ENCODE peak calls at places on chromosomes 1 and 21, in eight cellular contexts. G is GM23338, I is uterus, D is fibroblast of villous mesenchyme, N is IMR-90, H is AG09319, E is Peyer's patch, C is psoas muscle. X is an unnamed sample.

GRCh38 chr1:76289692-76290091 is 215.1 kb downstream of the ST6GALNAC3 start:
- DNase-seq in H (no peak), C (no peak), E (no peak), D (no peak), N (no peak), G (no peak), I (no peak), X (no peak)

GRCh38 chr1:53070621-53071020 is 8.6 kb downstream of the PODN start:
- DNase-seq in C (no peak), D (no peak), H (no peak), G (no peak), I (no peak), N (no peak), E (no peak), X (no peak)

GRCh38 chr1:212228591-212229119 is 56.6 kb upstream of the PPP2R5A start:
- DNase-seq in D (peak), I (no peak), C (no peak), E (peak), G (no peak), H (no peak), N (no peak), X (no peak)

GRCh38 chr1:97145321-97145956 is 423.9 kb downstream of the PTBP2 start:
- DNase-seq in D (peak), G (no peak), N (peak), C (no peak), H (peak), E (no peak), I (no peak), X (no peak)

GRCh38 chr1:117622726-117623125 is 16.9 kb downstream of the TENT5C start:
- DNase-seq in C (no peak), G (no peak), E (no peak), N (no peak), I (no peak), D (peak), H (no peak), X (no peak)

GRCh38 chr1:33188572-33189275 is 6.9 kb upstream of the TRIM62 start:
- DNase-seq in G (no peak), H (no peak), N (peak), D (peak), I (no peak), E (no peak), C (no peak), X (no peak)

GRCh38 chr1:91697322-91698260 is 188.4 kb downstream of the TGFBR3 start:
- DNase-seq in C (no peak), G (no peak), N (peak), H (no peak), D (peak), I (no peak), E (no peak), X (peak)

GRCh38 chr1:7526867-7527732 is 244.0 kb upstream of the VAMP3 start:
- DNase-seq in H (no peak), N (peak), G (no peak), I (no peak), C (no peak), D (no peak), E (no peak), X (no peak)

GRCh38 chr1:199937161-199937560 is 90.3 kb upstream of the NR5A2 start:
- DNase-seq in D (no peak), E (no peak), C (no peak), I (no peak), N (no peak), G (no peak), H (no peak), X (no peak)

GRCh38 chr1:66916320-66916719 is 8.3 kb downstream of the DNAI4 start:
- DNase-seq in D (peak), I (no peak), H (no peak), C (no peak), N (no peak), E (no peak), G (no peak), X (no peak)

GRCh38 chr1:110986407-110986891 is 22.7 kb upstream of the LRIF1 start:
- DNase-seq in H (no peak), C (no peak), D (no peak), I (no peak), E (no peak), G (no peak), N (no peak), X (no peak)

GRCh38 chr1:70675737-70676156 is 264.7 kb downstream of the CTH start:
- DNase-seq in I (no peak), D (no peak), H (no peak), E (no peak), G (peak), N (no peak), C (no peak), X (no peak)

GRCh38 chr1:93753766-93754763 is 72.4 kb upstream of the BCAR3 start:
- DNase-seq in G (no peak), I (no peak), C (no peak), N (peak), H (peak), D (peak), E (no peak), X (no peak)

GRCh38 chr1:53066941-53067738 is 5.1 kb downstream of the PODN start:
- DNase-seq in H (no peak), C (peak), N (no peak), I (peak), D (no peak), E (peak), G (no peak), X (no peak)

GRCh38 chr1:198168180-198168579 is 11.4 kb downstream of the NEK7 start:
- DNase-seq in I (no peak), N (peak), E (no peak), C (no peak), D (peak), H (no peak), G (no peak), X (no peak)

GRCh38 chr21:43599728-43600127 is 59.6 kb downstream of the HSF2BP start:
- DNase-seq in C (no peak), I (no peak), N (no peak), D (no peak), E (no peak), G (no peak), H (no peak), X (no peak)

GRCh38 chr1:47679826-47680225 is 242.0 kb downstream of the FOXD2 start:
- DNase-seq in C (no peak), N (no peak), H (no peak), D (no peak), I (no peak), G (no peak), E (no peak), X (no peak)

GRCh38 chr1:230255116-230255515 is 171.0 kb downstream of the PGBD5 start:
- DNase-seq in G (no peak), D (no peak), E (no peak), H (no peak), C (no peak), N (no peak), I (no peak), X (no peak)

GRCh38 chr1:198922638-198923430 is 284.0 kb downstream of the PTPRC start:
- DNase-seq in I (no peak), C (no peak), G (no peak), E (no peak), D (no peak), H (no peak), N (no peak), X (no peak)

GRCh38 chr1:170910273-170910672 is 25.1 kb upstream of the MROH9 start:
- DNase-seq in N (peak), E (no peak), I (no peak), D (peak), C (no peak), G (no peak), H (no peak), X (no peak)

GRCh38 chr1:110188116-110188618 is 21.9 kb upstream of the KCNC4 start:
- DNase-seq in G (no peak), D (peak), H (no peak), I (peak), C (no peak), N (peak), E (no peak), X (no peak)

GRCh38 chr1:14780271-14780670 is 181.8 kb downstream of the KAZN start:
- DNase-seq in N (no peak), E (no peak), D (peak), I (no peak), C (no peak), H (no peak), G (no peak), X (no peak)

GRCh38 chr1:14783592-14783886 is 185.1 kb downstream of the KAZN start:
- DNase-seq in I (no peak), E (no peak), N (no peak), G (no peak), D (no peak), C (no peak), H (no peak), X (no peak)

GRCh38 chr1:14784790-14785773 is 186.6 kb downstream of the KAZN start:
- DNase-seq in I (no peak), D (no peak), C (no peak), G (no peak), H (no peak), N (no peak), E (no peak), X (no peak)

GRCh38 chr1:14781811-14782210 is 183.3 kb downstream of the KAZN start:
- DNase-seq in N (no peak), C (no peak), G (no peak), D (no peak), E (no peak), I (no peak), H (no peak), X (no peak)

DNA sequence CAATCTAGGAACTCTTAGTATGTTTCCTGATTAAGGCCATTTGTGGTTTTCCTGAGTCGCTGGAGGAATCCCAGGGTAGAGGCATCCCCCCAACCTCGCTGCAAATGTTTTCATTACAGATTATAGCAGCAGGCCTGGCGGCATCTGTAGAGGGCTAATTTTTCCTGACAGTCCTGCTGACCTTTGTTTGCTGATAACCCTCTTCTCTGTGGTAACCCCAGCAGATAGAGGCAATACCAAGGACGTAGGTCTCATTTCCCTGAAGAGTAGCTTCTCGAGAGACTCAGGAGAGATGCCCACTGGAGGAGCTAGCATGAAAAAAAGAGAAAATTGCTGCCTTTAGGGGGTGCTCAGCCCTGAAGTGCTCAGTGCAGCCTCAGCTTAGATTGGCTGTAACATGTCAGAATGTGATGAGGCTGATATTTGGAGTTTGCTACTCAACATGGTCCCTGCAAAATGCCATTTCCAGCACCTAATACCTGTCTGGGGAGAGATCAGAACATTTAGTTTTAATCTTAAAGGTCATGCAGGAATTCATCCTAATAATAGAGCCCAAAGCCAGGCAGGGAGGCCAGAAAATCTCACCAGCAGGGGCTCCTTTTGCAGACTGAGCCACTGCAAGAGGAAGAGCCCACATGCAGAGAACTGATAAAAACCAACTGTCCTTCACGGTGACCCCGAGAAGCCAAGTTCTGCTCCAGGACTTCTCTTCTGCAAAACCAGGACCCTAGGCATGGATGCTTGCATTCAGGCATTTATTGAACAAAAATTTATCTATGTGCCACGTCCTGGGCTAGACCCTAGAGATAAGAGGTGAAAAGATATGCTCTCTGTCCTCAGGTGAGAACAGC is 184.5 kb downstream of the KAZN start:
- DNase-seq in I (no peak), H (no peak), N (no peak), G (peak), D (no peak), E (no peak), C (no peak), X (no peak)
- TF ChIP-seq CTCF in I (no peak), H (peak), N (peak), G (peak), D (peak), E (no peak), C (no peak), X (no peak)

GRCh38 chr1:186915555-186915954 is 86.8 kb downstream of the PLA2G4A start:
- DNase-seq in C (no peak), N (no peak), D (no peak), G (no peak), E (no peak), H (no peak), I (no peak), X (no peak)
- TF ChIP-seq CTCF in C (no peak), N (peak), D (no peak), G (peak), E (no peak), H (no peak), I (no peak), X (no peak)

DNA sequence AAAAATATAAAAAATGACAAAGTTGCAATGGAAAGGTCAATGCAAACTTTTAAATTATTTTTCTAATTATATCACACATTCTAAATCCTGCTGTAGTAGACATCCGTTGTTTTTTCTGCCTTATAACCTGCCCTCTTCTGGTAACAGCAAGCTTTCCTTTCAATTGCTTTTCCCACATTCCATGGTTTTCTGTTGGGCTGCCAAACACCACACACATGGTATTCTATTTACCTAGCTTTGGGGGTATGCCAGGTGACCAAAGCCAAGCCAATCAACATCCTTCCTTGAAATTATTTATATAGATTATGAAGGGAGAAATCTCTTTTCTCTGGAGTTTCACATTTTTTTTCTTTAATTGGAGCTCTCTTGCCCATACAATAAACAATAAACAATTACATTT is 3.4 kb upstream of the LAMC1 start:
- DNase-seq in H (no peak), C (no peak), E (no peak), N (peak), D (no peak), I (no peak), G (peak), X (no peak)
- TF ChIP-seq CTCF in H (peak), C (no peak), E (no peak), N (peak), D (no peak), I (peak), G (peak), X (no peak)

GRCh38 chr1:182035097-182035770 is 26.3 kb downstream of the ZNF648 start:
- DNase-seq in G (peak), H (no peak), I (no peak), C (no peak), D (no peak), E (no peak), N (no peak), X (no peak)
- TF ChIP-seq CTCF in G (peak), H (no peak), I (no peak), C (no peak), D (no peak), E (no peak), N (no peak), X (no peak)

GRCh38 chr1:210586785-210587184 is 258.1 kb downstream of the HHAT start:
- DNase-seq in D (no peak), I (no peak), H (no peak), C (no peak), N (no peak), E (no peak), G (no peak), X (no peak)

GRCh38 chr1:210588357-210588756 is 259.7 kb downstream of the HHAT start:
- DNase-seq in H (no peak), G (no peak), D (no peak), I (no peak), E (no peak), N (no peak), C (no peak), X (no peak)

GRCh38 chr1:210582186-210582981 is 253.7 kb downstream of the HHAT start:
- DNase-seq in G (no peak), N (no peak), E (no peak), D (no peak), I (no peak), H (no peak), C (no peak), X (no peak)

GRCh38 chr1:210587547-210587946 is 258.8 kb downstream of the HHAT start:
- DNase-seq in I (no peak), H (no peak), E (no peak), G (peak), C (no peak), N (peak), D (peak), X (no peak)

DNA sequence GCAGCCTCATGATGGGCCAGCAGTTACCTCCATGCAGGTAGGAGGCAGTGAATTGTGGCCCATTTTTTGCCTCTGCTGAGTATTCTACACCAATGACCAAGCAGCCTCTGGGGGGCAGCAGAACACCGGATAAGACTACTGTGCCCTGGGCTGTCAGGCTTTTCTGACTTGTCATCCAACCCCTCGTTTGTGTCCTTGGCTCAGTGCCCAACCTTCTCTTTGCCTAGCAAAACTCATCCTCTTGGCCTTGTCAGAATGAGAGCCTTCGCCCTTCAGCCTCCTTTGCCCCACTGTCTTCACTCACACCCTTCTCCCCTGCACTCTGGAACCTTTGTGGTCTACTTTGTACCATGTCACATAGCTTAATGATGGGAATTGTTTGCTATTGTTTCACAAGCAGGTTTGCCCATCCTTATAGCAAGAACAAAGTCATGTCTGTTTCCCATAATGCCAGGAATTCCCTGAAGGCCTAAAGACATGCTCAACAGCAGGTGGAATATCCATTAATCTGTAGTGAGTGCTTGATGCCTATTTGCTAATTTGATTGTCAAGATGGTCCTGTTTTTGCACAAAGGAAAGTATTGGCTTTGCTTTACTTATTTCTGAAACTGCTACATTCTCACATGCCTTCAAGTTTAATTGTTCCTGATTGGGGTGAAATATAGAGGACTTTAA is 255.9 kb downstream of the HHAT start:
- DNase-seq in G (peak), H (peak), D (peak), N (peak), C (peak), E (peak), I (peak), X (peak)
- TF ChIP-seq CTCF in G (peak), H (peak), D (peak), N (peak), C (peak), E (peak), I (peak), X (no peak)

GRCh38 chr1:58848818-58849411 is 65.1 kb upstream of the JUN start:
- DNase-seq in G (peak), C (peak), H (peak), E (peak), N (peak), D (peak), I (peak), X (peak)
- TF ChIP-seq CTCF in G (no peak), C (no peak), H (peak), E (no peak), N (peak), D (no peak), I (no peak), X (no peak)

DNA sequence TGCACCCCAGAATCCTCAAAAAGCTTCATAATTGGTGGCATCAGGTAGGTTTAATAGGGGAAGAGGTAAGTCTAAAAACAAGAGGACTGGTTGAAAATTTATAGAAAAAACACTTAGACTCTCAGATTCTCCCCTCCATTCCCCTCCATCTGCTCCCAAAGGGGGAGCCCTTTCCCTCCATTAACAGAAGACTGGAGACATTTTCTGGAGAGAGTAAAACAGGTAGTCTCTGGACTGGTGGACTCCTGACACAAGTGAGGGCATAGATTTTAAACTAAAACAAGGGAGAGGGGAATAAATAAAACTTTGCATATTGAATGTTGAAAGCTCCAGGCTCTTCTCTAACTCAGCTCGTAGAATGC is 54.0 kb upstream of the IPO9 start:
- DNase-seq in D (no peak), H (no peak), I (no peak), G (no peak), E (no peak), C (no peak), N (no peak), X (no peak)
- TF ChIP-seq CTCF in D (no peak), H (no peak), I (no peak), G (peak), E (no peak), C (no peak), N (peak), X (no peak)

DNA sequence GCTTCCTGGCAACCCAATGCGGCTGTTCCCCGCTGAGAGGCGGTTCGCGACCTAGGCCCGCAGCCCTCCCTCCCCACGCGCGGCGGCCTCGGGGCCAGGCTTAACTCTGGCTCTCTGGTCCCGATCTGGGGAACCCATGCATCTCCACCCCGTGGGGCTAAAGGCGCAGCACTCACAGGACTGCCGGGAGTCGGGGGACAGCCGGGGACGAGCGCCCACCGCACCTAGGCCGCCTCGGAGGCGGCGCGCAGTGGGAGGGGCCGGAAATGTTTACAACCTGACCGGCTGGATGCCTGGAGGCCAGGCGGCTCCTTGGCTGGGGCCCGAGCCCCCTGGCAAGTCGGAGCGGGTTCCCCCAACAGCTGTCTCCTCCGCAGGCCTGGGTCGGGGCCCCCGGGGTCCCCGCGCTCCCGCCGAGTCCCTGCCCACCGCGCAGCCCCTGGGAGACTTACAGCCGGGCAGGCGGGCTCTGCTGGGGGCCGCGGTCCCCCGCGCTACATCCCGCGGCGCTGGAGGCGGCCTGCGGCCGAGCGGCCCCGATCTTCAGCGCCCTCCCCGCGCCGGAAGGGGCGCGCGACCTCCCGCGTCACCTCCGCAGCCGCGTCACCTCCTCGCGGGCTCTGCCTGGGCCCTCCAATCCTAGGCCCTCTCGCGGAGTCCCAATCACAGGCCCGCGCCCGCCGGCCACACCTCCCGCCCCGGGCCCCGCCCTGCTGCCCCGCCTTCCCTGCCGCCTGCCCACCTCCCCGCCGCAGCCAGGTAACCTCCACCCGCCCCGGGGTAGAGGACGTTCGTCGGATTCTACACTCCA is at the start of gene ADIPOR1:
- DNase-seq in I (peak), H (peak), N (peak), D (peak), C (peak), G (peak), E (peak), X (peak)
- TF ChIP-seq CTCF in I (no peak), H (no peak), N (peak), D (no peak), C (no peak), G (no peak), E (peak), X (no peak)

GRCh38 chr1:29339176-29339575 is 102.9 kb downstream of the PTPRU start:
- DNase-seq in E (no peak), H (no peak), G (no peak), N (no peak), C (no peak), D (no peak), I (no peak), X (no peak)
- TF ChIP-seq CTCF in E (no peak), H (no peak), G (no peak), N (no peak), C (no peak), D (no peak), I (no peak), X (no peak)